ENCODE peak calls at places on chromosome 6, in five cellular contexts. Z, U, V, L and T are unnamed samples.

GRCh38 chr6:32070814-32071466 is 32.7 kb downstream of the CYP21A2 start:
- DNase-seq in Z (no peak), U (no peak), V (no peak), L (no peak), T (no peak)

GRCh38 chr6:53464942-53465460 is 79.9 kb downstream of the GCLC start:
- DNase-seq in Z (peak), U (no peak), V (peak), L (no peak), T (no peak)

GRCh38 chr6:33057222-33058150 is 16.0 kb downstream of the HLA-DPA1 start:
- DNase-seq in Z (no peak), U (no peak), V (no peak), L (no peak), T (no peak)

GRCh38 chr6:79874531-79875132 is 72.7 kb downstream of the ELOVL4 start:
- DNase-seq in Z (no peak), U (no peak), V (no peak), L (no peak), T (no peak)

GRCh38 chr6:1424306-1424927 is 35.0 kb downstream of the FOXF2 start:
- DNase-seq in Z (peak), U (peak), V (peak), L (peak), T (peak)

GRCh38 chr6:145112711-145113148 is 622.6 kb downstream of the EPM2A start:
- DNase-seq in Z (no peak), U (no peak), V (peak), L (no peak), T (no peak)

GRCh38 chr6:37485259-37485658 is 14.4 kb downstream of the CCDC167 start:
- DNase-seq in Z (no peak), U (no peak), V (no peak), L (no peak), T (no peak)

GRCh38 chr6:22421187-22421586 is 124.4 kb upstream of the PRL start:
- DNase-seq in Z (no peak), U (no peak), V (no peak), L (no peak), T (no peak)

GRCh38 chr6:111722220-111722731 is 116.6 kb upstream of the TRAF3IP2 start:
- DNase-seq in Z (no peak), U (no peak), V (peak), L (no peak), T (no peak)

GRCh38 chr6:105319331-105319730 is 83.6 kb downstream of the PREP start:
- DNase-seq in Z (no peak), U (no peak), V (peak), L (no peak), T (no peak)

GRCh38 chr6:41489284-41489851 is 56.8 kb upstream of the FOXP4 start:
- DNase-seq in Z (peak), U (no peak), V (peak), L (no peak), T (no peak)

GRCh38 chr6:5701086-5701661 is 305.6 kb downstream of the NRN1 start:
- DNase-seq in Z (no peak), U (no peak), V (no peak), L (no peak), T (no peak)

GRCh38 chr6:33915134-33915533 is 111.3 kb upstream of the MLN start:
- DNase-seq in Z (no peak), U (no peak), V (no peak), L (no peak), T (no peak)